ENCODE peak calls at places on chromosomes 16 and 17, in ten cellular contexts. Y is WTC11, W is heart right ventricle, F is neural crest cell, A is AG04450, Q is fibroblast of mammary gland, M is Calu3, R is HL-60, Z is natural killer cell, H is endodermal cell. N is an unnamed sample.

GRCh38 chr17:15482476-15482875 is 15.1 kb upstream of the CDRT4 start:
- DNase-seq in Y (no peak), W (no peak), F (no peak), A (no peak), Q (no peak), M (no peak), R (no peak), Z (no peak), H (no peak), N (no peak)

GRCh38 chr17:36849871-36850348 is 87.4 kb upstream of the LHX1 start:
- DNase-seq in Y (no peak), W (no peak), F (no peak), A (no peak), Q (peak), M (peak), R (no peak), Z (no peak), H (peak), N (no peak)

GRCh38 chr16:69311533-69312388 is 611 bp downstream of the VPS4A start:
- DNase-seq in Y (peak), W (no peak), F (peak), A (no peak), Q (no peak), M (peak), R (no peak), Z (no peak), H (peak), N (peak)

GRCh38 chr16:15653227-15653626 is 3.2 kb downstream of the NDE1 start:
- DNase-seq in Y (no peak), W (peak), F (no peak), A (peak), Q (peak), M (no peak), R (no peak), Z (no peak), H (no peak), N (no peak)

GRCh38 chr17:76451480-76451879 is 1.5 kb downstream of the UBE2O start:
- DNase-seq in Y (no peak), W (no peak), F (no peak), A (no peak), Q (no peak), M (no peak), R (no peak), Z (no peak), H (peak), N (no peak)

GRCh38 chr16:1310832-1311200 is 1.4 kb downstream of the UBE2I start:
- DNase-seq in Y (no peak), W (no peak), F (no peak), A (no peak), Q (peak), M (no peak), R (no peak), Z (no peak), H (no peak), N (no peak)

GRCh38 chr17:27566673-27567562 is 64.1 kb upstream of the LGALS9 start:
- DNase-seq in Y (no peak), W (no peak), F (no peak), A (no peak), Q (no peak), M (no peak), R (no peak), Z (no peak), H (no peak), N (no peak)

GRCh38 chr17:40529991-40530390 is 28.6 kb upstream of the TNS4 start:
- DNase-seq in Y (no peak), W (no peak), F (no peak), A (no peak), Q (no peak), M (no peak), R (no peak), Z (no peak), H (peak), N (no peak)

GRCh38 chr17:9414471-9414870 is 161.1 kb downstream of the STX8 start:
- DNase-seq in Y (no peak), W (no peak), F (no peak), A (no peak), Q (no peak), M (no peak), R (no peak), Z (peak), H (no peak), N (no peak)

GRCh38 chr17:39591958-39592954 is 15.5 kb downstream of the NEUROD2 start:
- DNase-seq in Y (peak), W (peak), F (peak), A (no peak), Q (peak), M (peak), R (no peak), Z (no peak), H (peak), N (peak)

GRCh38 chr17:7403043-7403901 is 625 bp downstream of the TMEM256 start:
- DNase-seq in Y (peak), W (peak), F (peak), A (peak), Q (no peak), M (no peak), R (no peak), Z (no peak), H (no peak), N (no peak)

GRCh38 chr17:17751489-17751995 is 70.3 kb downstream of the RAI1 start:
- DNase-seq in Y (no peak), W (no peak), F (no peak), A (no peak), Q (no peak), M (no peak), R (no peak), Z (no peak), H (peak), N (no peak)

GRCh38 chr17:58403312-58403711 is 14.0 kb downstream of the RNF43 start:
- DNase-seq in Y (no peak), W (no peak), F (no peak), A (no peak), Q (no peak), M (no peak), R (no peak), Z (no peak), H (peak), N (no peak)

GRCh38 chr17:64331366-64331765 is 59.3 kb downstream of the PECAM1 start:
- DNase-seq in Y (no peak), W (no peak), F (no peak), A (no peak), Q (no peak), M (no peak), R (peak), Z (no peak), H (no peak), N (no peak)

GRCh38 chr16:2210386-2211365 is at the start of gene BRICD5:
- DNase-seq in Y (peak), W (no peak), F (no peak), A (no peak), Q (peak), M (no peak), R (no peak), Z (no peak), H (peak), N (no peak)

GRCh38 chr16:13553453-13553985 is 366.4 kb upstream of the ERCC4 start:
- DNase-seq in Y (no peak), W (no peak), F (no peak), A (no peak), Q (no peak), M (no peak), R (no peak), Z (no peak), H (no peak), N (no peak)

GRCh38 chr17:77416096-77416713 is 275.4 kb downstream of the SEC14L1 start:
- DNase-seq in Y (no peak), W (no peak), F (no peak), A (no peak), Q (no peak), M (no peak), R (no peak), Z (no peak), H (no peak), N (no peak)

GRCh38 chr17:29038511-29039300 is 4.2 kb upstream of the PIPOX start:
- DNase-seq in Y (no peak), W (no peak), F (no peak), A (no peak), Q (no peak), M (no peak), R (no peak), Z (no peak), H (no peak), N (no peak)

GRCh38 chr16:50570808-50571598 is 22.8 kb downstream of the NKD1 start:
- DNase-seq in Y (no peak), W (no peak), F (no peak), A (no peak), Q (no peak), M (no peak), R (no peak), Z (no peak), H (no peak), N (no peak)

GRCh38 chr16:89386337-89386736 is 104.0 kb downstream of the ANKRD11 start:
- DNase-seq in Y (no peak), W (no peak), F (no peak), A (no peak), Q (no peak), M (no peak), R (no peak), Z (no peak), H (no peak), N (no peak)

GRCh38 chr17:7146115-7146514 is 31.5 kb upstream of the ASGR2 start:
- DNase-seq in Y (no peak), W (no peak), F (no peak), A (no peak), Q (no peak), M (no peak), R (no peak), Z (no peak), H (peak), N (no peak)

GRCh38 chr17:16935786-16936185 is 36.1 kb downstream of the TNFRSF13B start:
- DNase-seq in Y (peak), W (no peak), F (no peak), A (no peak), Q (no peak), M (no peak), R (no peak), Z (peak), H (peak), N (no peak)

GRCh38 chr17:29645516-29646051 is 22.9 kb upstream of the CORO6 start:
- DNase-seq in Y (no peak), W (peak), F (no peak), A (peak), Q (peak), M (no peak), R (no peak), Z (no peak), H (no peak), N (no peak)

GRCh38 chr16:1654505-1655268 is 23.4 kb upstream of the JPT2 start:
- DNase-seq in Y (no peak), W (no peak), F (no peak), A (no peak), Q (peak), M (no peak), R (no peak), Z (no peak), H (no peak), N (no peak)

GRCh38 chr17:78529871-78530670 is 47.1 kb downstream of the DNAH17 start:
- DNase-seq in Y (no peak), W (no peak), F (no peak), A (no peak), Q (no peak), M (no peak), R (no peak), Z (no peak), H (peak), N (no peak)

GRCh38 chr17:34110315-34110714 is 144.8 kb upstream of the CCL2 start:
- DNase-seq in Y (no peak), W (no peak), F (no peak), A (no peak), Q (no peak), M (no peak), R (no peak), Z (no peak), H (peak), N (no peak)

GRCh38 chr16:69827527-69827926 is 65.4 kb downstream of the WWP2 start:
- DNase-seq in Y (no peak), W (no peak), F (no peak), A (no peak), Q (no peak), M (no peak), R (no peak), Z (no peak), H (no peak), N (no peak)

GRCh38 chr16:76583995-76584394 is 306.8 kb downstream of the CNTNAP4 start:
- DNase-seq in Y (no peak), W (no peak), F (no peak), A (no peak), Q (peak), M (no peak), R (no peak), Z (no peak), H (no peak), N (no peak)

DNA sequence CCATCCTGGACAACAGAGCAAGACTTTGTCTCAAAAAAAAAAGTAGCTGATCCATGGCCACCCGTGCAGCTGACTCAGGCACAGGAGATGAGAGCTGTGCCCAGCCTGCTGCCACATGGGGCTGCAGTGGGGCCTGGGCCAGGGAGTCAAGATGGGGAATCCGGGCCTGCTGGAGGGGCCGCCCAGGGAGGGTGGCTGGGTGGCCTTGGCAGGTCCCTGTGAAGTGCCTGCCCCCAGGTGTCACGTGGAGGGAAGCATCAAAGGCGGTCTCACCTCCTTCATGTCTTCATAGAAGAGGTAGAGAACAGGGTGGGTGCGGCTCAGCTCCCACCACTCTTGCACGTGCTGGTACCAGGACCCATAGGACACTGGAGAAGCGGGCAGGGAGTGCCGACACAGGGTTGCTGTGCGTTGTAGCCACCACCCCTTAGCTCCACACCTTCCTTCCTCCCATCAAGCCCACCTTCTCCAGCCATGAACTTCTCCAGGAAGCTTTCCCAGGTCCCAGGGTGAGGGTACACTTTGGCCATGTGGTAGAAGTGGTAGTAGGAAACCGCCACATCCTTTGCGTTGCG is 3.8 kb downstream of the SULT1A2 start:
- DNase-seq in Y (no peak), W (no peak), F (no peak), A (no peak), Q (no peak), M (no peak), R (no peak), Z (no peak), H (peak), N (no peak)
- TF ChIP-seq CTCF in Y (no peak), W (no peak), F (no peak), A (no peak), Q (no peak), M (no peak), R (no peak), Z (no peak), H (no peak), N (no peak)

GRCh38 chr17:66302761-66303626 is 581 bp downstream of the PRKCA start:
- DNase-seq in Y (peak), W (peak), F (peak), A (no peak), Q (peak), M (peak), R (no peak), Z (peak), H (peak), N (peak)
- TF ChIP-seq CTCF in Y (no peak), W (no peak), F (no peak), A (peak), Q (no peak), M (no peak), R (no peak), Z (no peak), H (no peak), N (no peak)

GRCh38 chr16:73746554-73746953 is 550.1 kb upstream of the PSMD7 start:
- DNase-seq in Y (no peak), W (no peak), F (no peak), A (no peak), Q (no peak), M (no peak), R (no peak), Z (no peak), H (no peak), N (no peak)

GRCh38 chr16:73747328-73747727 is 549.3 kb upstream of the PSMD7 start:
- DNase-seq in Y (no peak), W (no peak), F (no peak), A (no peak), Q (no peak), M (no peak), R (no peak), Z (no peak), H (no peak), N (no peak)

GRCh38 chr16:73739049-73739769 is 557.4 kb upstream of the PSMD7 start:
- DNase-seq in Y (no peak), W (no peak), F (no peak), A (no peak), Q (no peak), M (no peak), R (no peak), Z (no peak), H (no peak), N (no peak)

DNA sequence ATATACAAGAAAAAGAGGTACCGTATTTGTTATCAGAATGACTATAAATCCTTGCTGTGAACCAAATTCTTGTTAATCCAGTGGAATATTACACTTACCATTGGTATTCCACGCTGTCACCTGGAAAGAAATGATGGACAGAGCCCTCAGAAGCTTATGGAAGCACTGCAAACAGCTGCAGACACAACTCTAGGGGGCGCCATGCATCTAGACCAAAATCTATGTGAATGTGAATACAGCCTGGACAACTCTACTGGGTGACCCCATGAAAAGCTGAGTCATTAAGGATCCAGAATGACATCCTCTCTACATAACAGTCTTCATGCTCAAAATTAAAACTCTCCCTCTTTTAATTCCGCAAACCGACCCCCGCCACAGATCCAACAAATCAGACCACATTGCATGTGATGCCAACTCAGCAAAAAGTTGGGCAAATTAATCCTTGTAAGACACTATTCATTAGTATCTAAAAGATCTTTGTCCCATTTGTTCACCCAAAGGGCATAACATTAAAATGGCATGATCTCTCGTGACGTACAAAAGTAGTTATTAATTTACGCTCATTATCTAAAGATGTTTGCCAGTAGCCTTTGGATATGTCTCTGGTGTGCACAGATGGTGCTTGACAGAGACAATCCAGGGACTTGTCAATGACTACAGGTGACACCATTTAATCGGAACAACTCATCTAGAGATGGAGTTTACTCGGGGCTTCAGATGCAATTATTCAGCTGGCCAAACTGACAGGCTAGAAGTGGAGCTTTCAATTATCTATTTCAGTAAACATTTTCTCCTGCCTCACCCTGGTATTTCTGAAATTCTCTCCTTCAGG is 552.7 kb upstream of the PSMD7 start:
- DNase-seq in Y (peak), W (no peak), F (no peak), A (no peak), Q (no peak), M (no peak), R (no peak), Z (no peak), H (peak), N (no peak)
- TF ChIP-seq CTCF in Y (peak), W (no peak), F (peak), A (no peak), Q (no peak), M (no peak), R (no peak), Z (no peak), H (peak), N (peak)

GRCh38 chr16:55651841-55652824 is 3.7 kb upstream of the SLC6A2 start:
- DNase-seq in Y (no peak), W (no peak), F (no peak), A (no peak), Q (no peak), M (no peak), R (no peak), Z (no peak), H (peak), N (no peak)
- TF ChIP-seq CTCF in Y (no peak), W (no peak), F (no peak), A (no peak), Q (no peak), M (no peak), R (no peak), Z (no peak), H (no peak), N (no peak)

DNA sequence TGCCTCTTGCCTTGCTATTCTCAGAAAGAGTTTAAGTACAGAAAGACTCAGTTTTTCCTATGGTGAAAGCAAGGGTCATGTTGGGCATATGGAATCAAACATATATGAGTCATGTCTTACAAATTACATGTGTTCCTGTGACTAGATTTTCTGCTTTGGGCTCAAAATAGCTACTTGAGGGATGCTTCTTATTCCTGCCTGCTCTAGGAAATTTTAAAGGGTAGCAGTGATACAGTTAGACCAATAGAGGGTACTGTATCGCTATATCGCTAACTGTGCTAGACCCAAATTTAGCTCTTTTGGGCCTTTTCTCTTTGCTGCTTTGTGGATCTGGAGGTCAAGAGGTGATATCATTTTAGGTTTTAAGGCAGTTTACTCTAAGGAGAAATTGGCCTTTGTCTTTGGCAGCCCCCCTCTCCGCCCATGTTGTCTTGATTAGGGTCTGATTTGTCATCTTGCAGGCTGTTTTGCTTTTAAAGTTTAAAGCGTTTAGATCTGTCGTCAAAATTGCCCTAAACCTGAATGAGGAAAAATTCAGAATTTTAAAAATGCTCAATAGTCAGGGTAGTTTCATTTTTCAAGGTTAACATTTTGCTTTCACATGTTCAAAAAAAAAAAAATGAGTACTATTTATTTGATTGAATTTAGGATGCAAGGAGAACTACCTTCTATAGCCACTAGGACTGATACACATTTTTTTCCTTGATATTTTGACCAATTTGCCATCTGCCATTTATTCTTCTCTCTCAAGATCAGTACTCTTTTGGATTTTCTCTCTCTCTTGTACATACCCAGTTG is 8.8 kb downstream of the NFATC3 start:
- DNase-seq in Y (no peak), W (no peak), F (no peak), A (no peak), Q (peak), M (no peak), R (no peak), Z (no peak), H (no peak), N (no peak)
- TF ChIP-seq CTCF in Y (no peak), W (no peak), F (peak), A (peak), Q (peak), M (no peak), R (no peak), Z (peak), H (peak), N (peak)

DNA sequence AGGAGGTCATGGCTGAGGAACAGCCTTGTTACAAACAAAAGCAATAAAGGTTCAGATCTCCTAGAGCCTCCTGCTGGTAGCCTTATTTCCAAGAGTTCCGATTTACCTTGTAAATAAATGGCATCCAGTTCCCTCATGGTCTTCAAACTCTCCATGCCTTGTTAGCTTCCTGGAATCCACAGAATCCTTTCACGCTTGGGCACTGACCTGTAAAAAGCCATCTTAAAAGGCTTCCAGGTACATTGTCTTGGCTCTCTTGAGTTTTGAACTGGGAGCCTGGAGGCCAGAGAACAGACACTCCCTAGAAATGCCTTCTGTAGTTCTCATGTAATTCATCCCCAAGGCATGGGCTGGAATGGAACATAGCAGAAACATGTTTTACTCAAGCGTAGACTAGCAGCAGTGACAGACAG is 207.9 kb downstream of the SNX29 start:
- DNase-seq in Y (no peak), W (no peak), F (no peak), A (no peak), Q (no peak), M (no peak), R (no peak), Z (no peak), H (no peak), N (no peak)
- TF ChIP-seq CTCF in Y (no peak), W (no peak), F (no peak), A (no peak), Q (no peak), M (no peak), R (no peak), Z (no peak), H (peak), N (no peak)

GRCh38 chr16:86371083-86371803 is 139.1 kb upstream of the FOXF1 start:
- DNase-seq in Y (no peak), W (no peak), F (peak), A (no peak), Q (no peak), M (no peak), R (no peak), Z (no peak), H (no peak), N (no peak)
- TF ChIP-seq CTCF in Y (no peak), W (no peak), F (no peak), A (no peak), Q (no peak), M (no peak), R (no peak), Z (no peak), H (no peak), N (no peak)

N was measured in progenitor cell of endocrine pancreas.